ENCODE peak calls at places on chromosomes 12 and 14, in seven cellular contexts. E is retinal pigment epithelial cell; C is body of pancreas; H is adipocyte; J is mesendoderm; G is bronchial epithelial cell; I is CD8-positive, alpha-beta T cell. O is an unnamed sample.

GRCh38 chr12:66092559-66093269 is 37.8 kb downstream of the LLPH start:
- DNase-seq in J (peak; percentile 25), I (no peak), E (no peak), C (no peak), G (peak; percentile 77), H (peak; percentile 67), O (no peak)

GRCh38 chr12:81296556-81297305 is 218.9 kb downstream of the ACSS3 start:
- DNase-seq in H (no peak), C (no peak), I (no peak), E (peak; percentile 62), G (peak; percentile 58), J (no peak), O (no peak)

GRCh38 chr12:63922446-63922845 is 77.9 kb downstream of the SRGAP1 start:
- DNase-seq in I (no peak), E (no peak), J (peak; percentile 91), C (no peak), H (peak; percentile 80), G (peak; percentile 83), O (no peak)

GRCh38 chr12:47730341-47730744 is 5.1 kb upstream of the ENDOU start:
- DNase-seq in G (no peak), C (peak; percentile 72), H (no peak), E (no peak), J (no peak), I (no peak), O (no peak)

GRCh38 chr12:48934312-48934706 is 9.0 kb upstream of the FKBP11 start:
- DNase-seq in C (no peak), G (no peak), H (no peak), E (no peak), J (peak; percentile 34), I (no peak), O (no peak)

GRCh38 chr12:129610601-129611120 is 293.2 kb downstream of the TMEM132D start:
- DNase-seq in G (no peak), I (no peak), E (no peak), H (no peak), C (no peak), J (no peak), O (no peak)

GRCh38 chr14:77882098-77882497 is 82.2 kb downstream of the ADCK1 start:
- DNase-seq in J (no peak), G (no peak), I (no peak), C (peak; percentile 46), E (no peak), H (no peak), O (no peak)

GRCh38 chr12:10667581-10667980 is 6.3 kb downstream of the STYK1 start:
- DNase-seq in H (no peak), J (no peak), E (no peak), G (no peak), I (no peak), C (no peak), O (no peak)

GRCh38 chr14:75660238-75660629 is 442 bp downstream of the ERG28 start:
- DNase-seq in C (no peak), G (no peak), I (no peak), E (no peak), H (no peak), J (no peak), O (no peak)

GRCh38 chr14:75736845-75737485 is 75.9 kb downstream of the TTLL5 start:
- DNase-seq in C (no peak), J (no peak), H (no peak), G (peak; percentile 20), E (no peak), I (no peak), O (no peak)

GRCh38 chr12:24561882-24562760 is 386.8 kb downstream of the BCAT1 start:
- DNase-seq in H (peak; percentile 59), E (no peak), C (peak; percentile 40), G (peak; percentile 3), I (no peak), J (peak; percentile 93), O (peak; percentile 59)

GRCh38 chr14:89013098-89013504 is 188.7 kb downstream of the TTC8 start:
- DNase-seq in E (no peak), I (no peak), G (peak; percentile 61), C (peak; percentile 86), H (peak; percentile 30), J (peak; percentile 88), O (no peak)

GRCh38 chr14:21352587-21352986 is 31.2 kb downstream of the SUPT16H start:
- DNase-seq in C (no peak), H (no peak), E (no peak), G (no peak), J (no peak), I (no peak), O (no peak)

GRCh38 chr12:107457536-107457935 is 228.1 kb upstream of the PWP1 start:
- DNase-seq in G (no peak), E (no peak), H (no peak), C (no peak), J (no peak), I (no peak), O (no peak)

GRCh38 chr12:117023998-117024960 is 74.9 kb downstream of the TESC start:
- DNase-seq in E (no peak), I (no peak), G (no peak), J (no peak), C (no peak), H (no peak), O (no peak)

GRCh38 chr12:96257550-96258392 is 63.6 kb downstream of the ELK3 start:
- DNase-seq in H (peak; percentile 20), J (no peak), C (no peak), G (no peak), E (no peak), I (no peak), O (no peak)

GRCh38 chr12:76029982-76030377 is 1.6 kb downstream of the PHLDA1 start:
- DNase-seq in H (peak; percentile 55), E (no peak), G (no peak), J (peak; percentile 63), C (no peak), I (no peak), O (no peak)

GRCh38 chr12:20376984-20377383 is 8.6 kb downstream of the PDE3A start:
- DNase-seq in I (no peak), H (peak; percentile 55), E (no peak), C (no peak), G (peak; percentile 37), J (peak; percentile 5), O (no peak)

GRCh38 chr14:90453401-90453951 is 56.6 kb downstream of the CALM1 start:
- DNase-seq in H (no peak), E (peak; percentile 78), G (no peak), C (peak; percentile 68), I (no peak), J (no peak), O (peak; percentile 53)
- H3K4me3 ChIP-seq in H (no peak overlapping the region), E (no peak overlapping the region), G (no peak overlapping the region), C (no peak overlapping the region), I (no peak overlapping the region), J (no peak overlapping the region), O (no peak overlapping the region)

DNA sequence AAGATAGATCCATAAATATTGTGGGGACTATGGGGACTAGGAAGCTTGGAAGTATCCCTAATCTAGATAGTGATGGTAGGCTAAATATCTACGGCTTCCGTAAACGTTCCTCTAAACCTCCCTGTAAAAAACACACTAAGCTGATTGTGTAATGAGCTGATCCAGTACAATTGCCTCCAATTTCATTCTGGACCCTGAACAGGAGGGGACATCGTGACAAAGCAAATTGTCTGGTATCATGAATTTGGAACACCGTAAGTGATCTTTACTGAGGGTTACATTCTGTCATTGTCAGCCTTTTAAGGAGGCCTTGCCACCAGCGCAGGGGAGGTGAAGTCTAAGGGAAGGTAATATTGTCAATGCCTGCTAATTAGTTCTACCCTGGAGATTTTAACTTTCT is 514 bp upstream of the MGST1 start:
- DNase-seq in C (no peak), E (no peak), I (no peak), J (no peak), G (peak; percentile 34), H (no peak), O (no peak)
- H3K4me3 ChIP-seq in C (no peak overlapping the region), E (peak overlapping the region; percentile 66), I (no peak overlapping the region), J (no peak overlapping the region), G (peak overlapping the region; percentile 80), H (peak overlapping the region; percentile 88), O (peak overlapping the region; percentile 78)

DNA sequence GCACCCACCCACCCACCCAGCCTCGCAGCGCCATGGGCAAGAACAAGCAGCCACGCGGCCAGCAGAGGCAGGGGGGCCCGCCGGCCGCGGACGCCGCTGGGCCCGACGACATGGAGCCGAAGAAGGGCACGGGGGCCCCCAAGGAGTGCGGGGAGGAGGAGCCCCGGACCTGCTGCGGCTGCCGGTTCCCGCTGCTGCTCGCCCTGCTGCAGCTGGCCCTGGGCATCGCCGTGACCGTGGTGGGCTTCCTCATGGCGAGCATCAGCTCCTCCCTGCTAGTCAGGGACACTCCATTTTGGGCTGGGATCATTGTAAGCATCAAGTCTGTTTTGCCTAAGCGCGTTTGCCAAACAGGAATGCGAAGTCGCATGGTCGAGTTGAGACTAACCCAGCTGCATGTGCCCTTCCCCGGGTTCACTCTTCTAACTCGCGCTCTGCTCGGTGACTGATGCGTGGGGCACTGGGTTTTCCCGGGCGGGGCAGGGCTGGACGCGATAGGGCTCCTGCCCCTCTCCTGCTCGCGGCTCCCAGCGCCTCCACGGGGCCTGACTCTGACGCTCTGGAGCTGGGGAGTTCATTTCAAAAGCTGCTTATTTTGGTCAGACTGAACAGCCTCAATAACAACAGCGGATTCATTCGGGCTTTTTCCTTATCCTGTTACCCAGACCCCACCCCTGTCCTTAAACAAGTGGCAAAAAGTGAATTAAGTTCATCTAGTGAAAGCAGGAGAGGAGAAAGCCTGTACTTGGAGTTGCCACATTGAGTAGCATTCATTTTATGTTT is 459 bp downstream of the SSPN start:
- DNase-seq in J (peak; percentile 61), C (peak; percentile 61), I (no peak), G (no peak), H (peak; percentile 80), E (no peak), O (no peak)
- H3K4me3 ChIP-seq in J (peak overlapping the region; percentile 57), C (peak overlapping the region; percentile 83), I (no peak overlapping the region), G (peak overlapping the region; percentile 51), H (peak overlapping the region; percentile 83), E (peak overlapping the region; percentile 59), O (peak overlapping the region; percentile 46)

GRCh38 chr14:99601301-99601945 is 2.6 kb downstream of the CCDC85C start:
- DNase-seq in G (no peak), I (no peak), E (no peak), H (peak; percentile 36), C (peak; percentile 47), J (no peak), O (peak; percentile 87)

GRCh38 chr14:99602054-99602787 is 1.8 kb downstream of the CCDC85C start:
- DNase-seq in G (no peak), J (no peak), H (peak; percentile 27), C (peak; percentile 52), I (no peak), E (no peak), O (peak; percentile 86)

GRCh38 chr14:99599440-99599839 is 4.6 kb downstream of the CCDC85C start:
- DNase-seq in H (no peak), I (no peak), E (no peak), J (no peak), C (no peak), G (no peak), O (no peak)

GRCh38 chr14:99598774-99599173 is 5.2 kb downstream of the CCDC85C start:
- DNase-seq in C (no peak), J (no peak), E (no peak), G (no peak), I (no peak), H (no peak), O (no peak)

DNA sequence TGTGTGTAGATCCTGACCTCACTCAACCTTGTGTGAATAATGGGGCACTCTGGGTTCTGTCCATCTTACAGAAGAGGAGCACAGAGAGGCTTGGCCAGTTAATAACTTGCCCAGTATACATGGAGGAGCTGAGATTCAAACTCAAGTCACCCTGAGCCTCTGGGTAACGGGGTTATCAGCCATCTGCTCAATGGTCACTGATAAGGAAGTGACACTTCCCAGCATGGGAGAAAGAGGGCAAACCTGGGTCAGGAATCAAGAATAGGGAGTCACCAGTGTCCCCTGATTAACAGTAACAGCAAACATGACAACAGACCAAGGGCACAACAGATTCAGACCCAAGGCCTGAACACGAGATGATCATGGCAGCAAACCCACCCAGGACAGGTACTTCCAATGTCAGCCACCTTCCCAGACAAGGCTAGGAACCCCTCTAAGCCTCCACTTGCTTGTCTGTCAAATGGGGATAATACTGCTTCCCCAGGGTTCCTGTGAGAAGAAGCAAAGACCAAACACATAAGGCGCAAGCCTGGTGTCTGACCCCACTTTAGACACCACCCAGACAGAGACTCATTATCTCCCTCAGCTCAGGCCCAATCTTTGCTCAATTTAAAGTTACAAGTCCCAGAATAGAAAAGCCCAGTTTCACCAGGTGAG is 3.6 kb downstream of the CCDC85C start:
- DNase-seq in C (no peak), G (no peak), I (no peak), H (no peak), E (no peak), J (peak; percentile 57), O (no peak)
- H3K4me3 ChIP-seq in C (no peak overlapping the region), G (no peak overlapping the region), I (no peak overlapping the region), H (no peak overlapping the region), E (no peak overlapping the region), J (no peak overlapping the region), O (no peak overlapping the region)

O was measured in right lobe of liver.